ENCODE peak calls at places on chromosomes 11 and 22, in nine cellular contexts. One of them, this sample, is unnamed.

GRCh38 chr11:94655291-94655690 is 88.1 kb downstream of the PIWIL4 start:
- DNase-seq in stimulated activated CD4-positive, alpha-beta T cell treated with anti-CD3 and anti-CD28 coated beads, TNF-alpha, amount 100 ng/mL, for 24 hours: no peak
- DNase-seq in AG08395: no peak
- DNase-seq in stimulated activated CD8-positive, alpha-beta memory T cell treated with anti-CD3 and anti-CD28 coated beads, Interleukin-4, amount 100 ng/mL, for 24 hours: no peak
- DNase-seq in EL: no peak
- DNase-seq in activated CD4-positive, alpha-beta T cell treated with anti-CD3 and anti-CD28 coated beads for 36 hours: no peak
- DNase-seq in ACHN: no peak
- DNase-seq in myocyte: no peak
- DNase-seq in cardiac fibroblast: no peak
- DNase-seq in this sample: no peak

GRCh38 chr11:93850585-93851018 is at the start of gene VSTM5:
- DNase-seq in cardiac fibroblast: no peak
- DNase-seq in EL: no peak
- DNase-seq in myocyte: no peak
- DNase-seq in activated CD4-positive, alpha-beta T cell treated with anti-CD3 and anti-CD28 coated beads for 36 hours: no peak
- DNase-seq in stimulated activated CD8-positive, alpha-beta memory T cell treated with anti-CD3 and anti-CD28 coated beads, Interleukin-4, amount 100 ng/mL, for 24 hours: no peak
- DNase-seq in stimulated activated CD4-positive, alpha-beta T cell treated with anti-CD3 and anti-CD28 coated beads, TNF-alpha, amount 100 ng/mL, for 24 hours: no peak
- DNase-seq in ACHN: no peak
- DNase-seq in AG08395: no peak
- DNase-seq in this sample: no peak

GRCh38 chr11:5507586-5508305 is 2.0 kb downstream of the UBQLN3 start:
- DNase-seq in activated CD4-positive, alpha-beta T cell treated with anti-CD3 and anti-CD28 coated beads for 36 hours: no peak
- DNase-seq in myocyte: peak
- DNase-seq in EL: no peak
- DNase-seq in AG08395: no peak
- DNase-seq in stimulated activated CD8-positive, alpha-beta memory T cell treated with anti-CD3 and anti-CD28 coated beads, Interleukin-4, amount 100 ng/mL, for 24 hours: no peak
- DNase-seq in stimulated activated CD4-positive, alpha-beta T cell treated with anti-CD3 and anti-CD28 coated beads, TNF-alpha, amount 100 ng/mL, for 24 hours: no peak
- DNase-seq in ACHN: no peak
- DNase-seq in cardiac fibroblast: no peak
- DNase-seq in this sample: peak

GRCh38 chr22:26285632-26286031 is 116.4 kb downstream of the SEZ6L start:
- DNase-seq in activated CD4-positive, alpha-beta T cell treated with anti-CD3 and anti-CD28 coated beads for 36 hours: no peak
- DNase-seq in cardiac fibroblast: no peak
- DNase-seq in stimulated activated CD8-positive, alpha-beta memory T cell treated with anti-CD3 and anti-CD28 coated beads, Interleukin-4, amount 100 ng/mL, for 24 hours: no peak
- DNase-seq in AG08395: no peak
- DNase-seq in ACHN: no peak
- DNase-seq in EL: no peak
- DNase-seq in stimulated activated CD4-positive, alpha-beta T cell treated with anti-CD3 and anti-CD28 coated beads, TNF-alpha, amount 100 ng/mL, for 24 hours: no peak
- DNase-seq in myocyte: no peak
- DNase-seq in this sample: no peak

GRCh38 chr11:33620423-33621120 is 80.1 kb downstream of the C11orf91 start:
- DNase-seq in cardiac fibroblast: peak
- DNase-seq in myocyte: no peak
- DNase-seq in activated CD4-positive, alpha-beta T cell treated with anti-CD3 and anti-CD28 coated beads for 36 hours: no peak
- DNase-seq in ACHN: no peak
- DNase-seq in stimulated activated CD4-positive, alpha-beta T cell treated with anti-CD3 and anti-CD28 coated beads, TNF-alpha, amount 100 ng/mL, for 24 hours: no peak
- DNase-seq in EL: peak
- DNase-seq in stimulated activated CD8-positive, alpha-beta memory T cell treated with anti-CD3 and anti-CD28 coated beads, Interleukin-4, amount 100 ng/mL, for 24 hours: no peak
- DNase-seq in AG08395: no peak
- DNase-seq in this sample: no peak

GRCh38 chr11:7977251-7977917 is 9.8 kb upstream of the EIF3F start:
- DNase-seq in stimulated activated CD4-positive, alpha-beta T cell treated with anti-CD3 and anti-CD28 coated beads, TNF-alpha, amount 100 ng/mL, for 24 hours: no peak
- DNase-seq in EL: peak
- DNase-seq in activated CD4-positive, alpha-beta T cell treated with anti-CD3 and anti-CD28 coated beads for 36 hours: no peak
- DNase-seq in cardiac fibroblast: peak
- DNase-seq in stimulated activated CD8-positive, alpha-beta memory T cell treated with anti-CD3 and anti-CD28 coated beads, Interleukin-4, amount 100 ng/mL, for 24 hours: no peak
- DNase-seq in myocyte: peak
- DNase-seq in AG08395: peak
- DNase-seq in ACHN: peak
- DNase-seq in this sample: no peak

GRCh38 chr11:808427-809286 is 1.1 kb upstream of the RPLP2 start:
- DNase-seq in myocyte: no peak
- DNase-seq in stimulated activated CD4-positive, alpha-beta T cell treated with anti-CD3 and anti-CD28 coated beads, TNF-alpha, amount 100 ng/mL, for 24 hours: no peak
- DNase-seq in stimulated activated CD8-positive, alpha-beta memory T cell treated with anti-CD3 and anti-CD28 coated beads, Interleukin-4, amount 100 ng/mL, for 24 hours: no peak
- DNase-seq in cardiac fibroblast: no peak
- DNase-seq in AG08395: no peak
- DNase-seq in ACHN: peak
- DNase-seq in EL: no peak
- DNase-seq in activated CD4-positive, alpha-beta T cell treated with anti-CD3 and anti-CD28 coated beads for 36 hours: peak
- DNase-seq in this sample: no peak

GRCh38 chr11:119845305-119845704 is 116.3 kb upstream of the NECTIN1 start:
- DNase-seq in cardiac fibroblast: no peak
- DNase-seq in stimulated activated CD4-positive, alpha-beta T cell treated with anti-CD3 and anti-CD28 coated beads, TNF-alpha, amount 100 ng/mL, for 24 hours: no peak
- DNase-seq in stimulated activated CD8-positive, alpha-beta memory T cell treated with anti-CD3 and anti-CD28 coated beads, Interleukin-4, amount 100 ng/mL, for 24 hours: no peak
- DNase-seq in EL: no peak
- DNase-seq in ACHN: no peak
- DNase-seq in myocyte: no peak
- DNase-seq in activated CD4-positive, alpha-beta T cell treated with anti-CD3 and anti-CD28 coated beads for 36 hours: no peak
- DNase-seq in AG08395: no peak
- DNase-seq in this sample: no peak

GRCh38 chr22:48592488-48592887 is 1235.2 kb downstream of the BRD1 start:
- DNase-seq in cardiac fibroblast: no peak
- DNase-seq in EL: no peak
- DNase-seq in stimulated activated CD4-positive, alpha-beta T cell treated with anti-CD3 and anti-CD28 coated beads, TNF-alpha, amount 100 ng/mL, for 24 hours: no peak
- DNase-seq in myocyte: no peak
- DNase-seq in ACHN: no peak
- DNase-seq in activated CD4-positive, alpha-beta T cell treated with anti-CD3 and anti-CD28 coated beads for 36 hours: no peak
- DNase-seq in AG08395: no peak
- DNase-seq in stimulated activated CD8-positive, alpha-beta memory T cell treated with anti-CD3 and anti-CD28 coated beads, Interleukin-4, amount 100 ng/mL, for 24 hours: no peak
- DNase-seq in this sample: no peak

GRCh38 chr11:88179966-88180629 is 4.9 kb upstream of the RAB38 start:
- DNase-seq in cardiac fibroblast: peak
- DNase-seq in AG08395: no peak
- DNase-seq in stimulated activated CD4-positive, alpha-beta T cell treated with anti-CD3 and anti-CD28 coated beads, TNF-alpha, amount 100 ng/mL, for 24 hours: no peak
- DNase-seq in myocyte: no peak
- DNase-seq in activated CD4-positive, alpha-beta T cell treated with anti-CD3 and anti-CD28 coated beads for 36 hours: peak
- DNase-seq in EL: no peak
- DNase-seq in stimulated activated CD8-positive, alpha-beta memory T cell treated with anti-CD3 and anti-CD28 coated beads, Interleukin-4, amount 100 ng/mL, for 24 hours: no peak
- DNase-seq in ACHN: no peak
- DNase-seq in this sample: no peak

GRCh38 chr11:123129920-123130319 is 65.1 kb downstream of the CLMP start:
- DNase-seq in cardiac fibroblast: peak
- DNase-seq in myocyte: peak
- DNase-seq in EL: peak
- DNase-seq in stimulated activated CD4-positive, alpha-beta T cell treated with anti-CD3 and anti-CD28 coated beads, TNF-alpha, amount 100 ng/mL, for 24 hours: no peak
- DNase-seq in ACHN: no peak
- DNase-seq in activated CD4-positive, alpha-beta T cell treated with anti-CD3 and anti-CD28 coated beads for 36 hours: no peak
- DNase-seq in AG08395: peak
- DNase-seq in stimulated activated CD8-positive, alpha-beta memory T cell treated with anti-CD3 and anti-CD28 coated beads, Interleukin-4, amount 100 ng/mL, for 24 hours: no peak
- DNase-seq in this sample: no peak

GRCh38 chr11:112961146-112961668 is at the start of gene NCAM1:
- DNase-seq in myocyte: peak
- DNase-seq in stimulated activated CD8-positive, alpha-beta memory T cell treated with anti-CD3 and anti-CD28 coated beads, Interleukin-4, amount 100 ng/mL, for 24 hours: no peak
- DNase-seq in stimulated activated CD4-positive, alpha-beta T cell treated with anti-CD3 and anti-CD28 coated beads, TNF-alpha, amount 100 ng/mL, for 24 hours: no peak
- DNase-seq in cardiac fibroblast: peak
- DNase-seq in activated CD4-positive, alpha-beta T cell treated with anti-CD3 and anti-CD28 coated beads for 36 hours: peak
- DNase-seq in AG08395: peak
- DNase-seq in EL: peak
- DNase-seq in ACHN: peak
- DNase-seq in this sample: peak

GRCh38 chr11:123640029-123640428 is 14.4 kb downstream of the SCN3B start:
- DNase-seq in EL: no peak
- DNase-seq in activated CD4-positive, alpha-beta T cell treated with anti-CD3 and anti-CD28 coated beads for 36 hours: no peak
- DNase-seq in ACHN: no peak
- DNase-seq in stimulated activated CD4-positive, alpha-beta T cell treated with anti-CD3 and anti-CD28 coated beads, TNF-alpha, amount 100 ng/mL, for 24 hours: no peak
- DNase-seq in myocyte: no peak
- DNase-seq in cardiac fibroblast: no peak
- DNase-seq in AG08395: no peak
- DNase-seq in stimulated activated CD8-positive, alpha-beta memory T cell treated with anti-CD3 and anti-CD28 coated beads, Interleukin-4, amount 100 ng/mL, for 24 hours: no peak
- DNase-seq in this sample: no peak

GRCh38 chr11:123054301-123055065 is 7.5 kb downstream of the HSPA8 start:
- DNase-seq in ACHN: peak
- DNase-seq in AG08395: peak
- DNase-seq in EL: peak
- DNase-seq in activated CD4-positive, alpha-beta T cell treated with anti-CD3 and anti-CD28 coated beads for 36 hours: no peak
- DNase-seq in myocyte: peak
- DNase-seq in stimulated activated CD8-positive, alpha-beta memory T cell treated with anti-CD3 and anti-CD28 coated beads, Interleukin-4, amount 100 ng/mL, for 24 hours: no peak
- DNase-seq in cardiac fibroblast: peak
- DNase-seq in stimulated activated CD4-positive, alpha-beta T cell treated with anti-CD3 and anti-CD28 coated beads, TNF-alpha, amount 100 ng/mL, for 24 hours: no peak
- DNase-seq in this sample: peak

GRCh38 chr11:95108159-95108611 is 18.5 kb downstream of the ENDOD1 start:
- DNase-seq in activated CD4-positive, alpha-beta T cell treated with anti-CD3 and anti-CD28 coated beads for 36 hours: no peak
- DNase-seq in ACHN: no peak
- DNase-seq in myocyte: peak
- DNase-seq in stimulated activated CD4-positive, alpha-beta T cell treated with anti-CD3 and anti-CD28 coated beads, TNF-alpha, amount 100 ng/mL, for 24 hours: no peak
- DNase-seq in EL: peak
- DNase-seq in cardiac fibroblast: peak
- DNase-seq in AG08395: peak
- DNase-seq in stimulated activated CD8-positive, alpha-beta memory T cell treated with anti-CD3 and anti-CD28 coated beads, Interleukin-4, amount 100 ng/mL, for 24 hours: no peak
- DNase-seq in this sample: no peak

GRCh38 chr11:42992594-42992993 is 319.2 kb upstream of the API5 start:
- DNase-seq in AG08395: no peak
- DNase-seq in stimulated activated CD4-positive, alpha-beta T cell treated with anti-CD3 and anti-CD28 coated beads, TNF-alpha, amount 100 ng/mL, for 24 hours: no peak
- DNase-seq in EL: no peak
- DNase-seq in cardiac fibroblast: no peak
- DNase-seq in myocyte: no peak
- DNase-seq in ACHN: no peak
- DNase-seq in activated CD4-positive, alpha-beta T cell treated with anti-CD3 and anti-CD28 coated beads for 36 hours: no peak
- DNase-seq in stimulated activated CD8-positive, alpha-beta memory T cell treated with anti-CD3 and anti-CD28 coated beads, Interleukin-4, amount 100 ng/mL, for 24 hours: no peak
- DNase-seq in this sample: no peak

GRCh38 chr11:68688881-68689280 is 4.5 kb downstream of the GAL start:
- DNase-seq in myocyte: no peak
- DNase-seq in AG08395: no peak
- DNase-seq in ACHN: no peak
- DNase-seq in stimulated activated CD4-positive, alpha-beta T cell treated with anti-CD3 and anti-CD28 coated beads, TNF-alpha, amount 100 ng/mL, for 24 hours: no peak
- DNase-seq in EL: no peak
- DNase-seq in stimulated activated CD8-positive, alpha-beta memory T cell treated with anti-CD3 and anti-CD28 coated beads, Interleukin-4, amount 100 ng/mL, for 24 hours: no peak
- DNase-seq in cardiac fibroblast: no peak
- DNase-seq in activated CD4-positive, alpha-beta T cell treated with anti-CD3 and anti-CD28 coated beads for 36 hours: no peak
- DNase-seq in this sample: no peak

GRCh38 chr22:36419912-36420882 is 32.4 kb upstream of the MYH9 start:
- DNase-seq in stimulated activated CD8-positive, alpha-beta memory T cell treated with anti-CD3 and anti-CD28 coated beads, Interleukin-4, amount 100 ng/mL, for 24 hours: no peak
- DNase-seq in AG08395: peak
- DNase-seq in cardiac fibroblast: peak
- DNase-seq in myocyte: peak
- DNase-seq in EL: no peak
- DNase-seq in activated CD4-positive, alpha-beta T cell treated with anti-CD3 and anti-CD28 coated beads for 36 hours: no peak
- DNase-seq in stimulated activated CD4-positive, alpha-beta T cell treated with anti-CD3 and anti-CD28 coated beads, TNF-alpha, amount 100 ng/mL, for 24 hours: no peak
- DNase-seq in ACHN: no peak
- DNase-seq in this sample: no peak

GRCh38 chr11:92653448-92653847 is 316.0 kb upstream of the MTNR1B start:
- DNase-seq in EL: no peak
- DNase-seq in stimulated activated CD8-positive, alpha-beta memory T cell treated with anti-CD3 and anti-CD28 coated beads, Interleukin-4, amount 100 ng/mL, for 24 hours: no peak
- DNase-seq in cardiac fibroblast: no peak
- DNase-seq in activated CD4-positive, alpha-beta T cell treated with anti-CD3 and anti-CD28 coated beads for 36 hours: no peak
- DNase-seq in AG08395: no peak
- DNase-seq in ACHN: no peak
- DNase-seq in myocyte: no peak
- DNase-seq in stimulated activated CD4-positive, alpha-beta T cell treated with anti-CD3 and anti-CD28 coated beads, TNF-alpha, amount 100 ng/mL, for 24 hours: no peak
- DNase-seq in this sample: no peak

This sample was measured in BE2C.